ENCODE peak calls at places on chromosomes 2 and 18, in seven cellular contexts. One of them, this sample, is unnamed.

GRCh38 chr2:205245652-205246051 is 436.6 kb upstream of the NRP2 start:
- DNase-seq in suprapubic skin: no peak
- DNase-seq in nephron progenitor cell: no peak
- DNase-seq in naive B cell: no peak
- DNase-seq in activated CD4-positive, alpha-beta T cell treated with anti-CD3 and anti-CD28 coated beads for 1 hour: no peak
- DNase-seq in gastrocnemius medialis: no peak
- DNase-seq in caudate nucleus: no peak
- DNase-seq in this sample: no peak

GRCh38 chr18:76923485-76924085 is 101.2 kb downstream of the ZNF236 start:
- DNase-seq in suprapubic skin: no peak
- DNase-seq in nephron progenitor cell: peak
- DNase-seq in naive B cell: no peak
- DNase-seq in activated CD4-positive, alpha-beta T cell treated with anti-CD3 and anti-CD28 coated beads for 1 hour: no peak
- DNase-seq in gastrocnemius medialis: no peak
- DNase-seq in caudate nucleus: no peak
- DNase-seq in this sample: no peak

GRCh38 chr18:67072789-67073188 is 443.7 kb downstream of the DSEL start:
- DNase-seq in suprapubic skin: no peak
- DNase-seq in nephron progenitor cell: no peak
- DNase-seq in naive B cell: no peak
- DNase-seq in activated CD4-positive, alpha-beta T cell treated with anti-CD3 and anti-CD28 coated beads for 1 hour: no peak
- DNase-seq in gastrocnemius medialis: no peak
- DNase-seq in caudate nucleus: no peak
- DNase-seq in this sample: no peak

GRCh38 chr2:204860249-204860648 is 315.0 kb downstream of the PARD3B start:
- DNase-seq in suprapubic skin: no peak
- DNase-seq in nephron progenitor cell: no peak
- DNase-seq in naive B cell: no peak
- DNase-seq in activated CD4-positive, alpha-beta T cell treated with anti-CD3 and anti-CD28 coated beads for 1 hour: no peak
- DNase-seq in gastrocnemius medialis: peak
- DNase-seq in caudate nucleus: no peak
- DNase-seq in this sample: peak

GRCh38 chr2:197599285-197599965 is 76.0 kb downstream of the RFTN2 start:
- DNase-seq in suprapubic skin: no peak
- DNase-seq in nephron progenitor cell: no peak
- DNase-seq in naive B cell: peak
- DNase-seq in activated CD4-positive, alpha-beta T cell treated with anti-CD3 and anti-CD28 coated beads for 1 hour: no peak
- DNase-seq in gastrocnemius medialis: peak
- DNase-seq in caudate nucleus: peak
- DNase-seq in this sample: no peak

GRCh38 chr2:190513877-190514276 is 20.6 kb downstream of the NEMP2 start:
- DNase-seq in suprapubic skin: no peak
- DNase-seq in nephron progenitor cell: no peak
- DNase-seq in naive B cell: no peak
- DNase-seq in activated CD4-positive, alpha-beta T cell treated with anti-CD3 and anti-CD28 coated beads for 1 hour: no peak
- DNase-seq in gastrocnemius medialis: no peak
- DNase-seq in caudate nucleus: no peak
- DNase-seq in this sample: no peak

GRCh38 chr2:202841090-202841867 is 30.3 kb downstream of the ICA1L start:
- DNase-seq in suprapubic skin: no peak
- DNase-seq in nephron progenitor cell: no peak
- DNase-seq in naive B cell: no peak
- DNase-seq in activated CD4-positive, alpha-beta T cell treated with anti-CD3 and anti-CD28 coated beads for 1 hour: no peak
- DNase-seq in gastrocnemius medialis: no peak
- DNase-seq in caudate nucleus: no peak
- DNase-seq in this sample: no peak

GRCh38 chr2:109028738-109029443 is 39.9 kb upstream of the EDAR start:
- DNase-seq in suprapubic skin: peak
- DNase-seq in nephron progenitor cell: no peak
- DNase-seq in naive B cell: no peak
- DNase-seq in activated CD4-positive, alpha-beta T cell treated with anti-CD3 and anti-CD28 coated beads for 1 hour: no peak
- DNase-seq in gastrocnemius medialis: no peak
- DNase-seq in caudate nucleus: no peak
- DNase-seq in this sample: no peak

GRCh38 chr2:208467564-208467963 is 61.0 kb downstream of the PTH2R start:
- DNase-seq in suprapubic skin: no peak
- DNase-seq in nephron progenitor cell: no peak
- DNase-seq in naive B cell: no peak
- DNase-seq in activated CD4-positive, alpha-beta T cell treated with anti-CD3 and anti-CD28 coated beads for 1 hour: no peak
- DNase-seq in gastrocnemius medialis: no peak
- DNase-seq in caudate nucleus: no peak
- DNase-seq in this sample: no peak